ENCODE peak calls at places on chromosomes 1 and 21, in eight cellular contexts. Q is OCI-LY7; P is GM04503; B is tibial nerve; A is cardiac fibroblast; V is neural progenitor cell; C is HTR-8/SVneo; S is central memory CD8-positive, alpha-beta T cell. D is an unnamed sample.

GRCh38 chr21:37532868-37533780 is 166.6 kb downstream of the DYRK1A start:
- DNase-seq in Q (no peak), P (no peak), B (no peak), A (peak), V (no peak), C (peak), S (no peak), D (no peak)

GRCh38 chr1:167238713-167239112 is 18.0 kb downstream of the POU2F1 start:
- DNase-seq in Q (no peak), P (no peak), B (no peak), A (no peak), V (no peak), C (no peak), S (no peak), D (no peak)

GRCh38 chr1:110605901-110606783 is at the start of gene KCNA2:
- DNase-seq in Q (no peak), P (no peak), B (no peak), A (no peak), V (peak), C (peak), S (no peak), D (peak)

GRCh38 chr21:36504067-36505058 is 24.4 kb upstream of the CLDN14 start:
- DNase-seq in Q (peak), P (no peak), B (peak), A (peak), V (peak), C (peak), S (no peak), D (no peak)

GRCh38 chr1:235138821-235139220 is 10.2 kb upstream of the TOMM20 start:
- DNase-seq in Q (no peak), P (no peak), B (no peak), A (no peak), V (no peak), C (no peak), S (no peak), D (no peak)

GRCh38 chr21:45502006-45502345 is 40.3 kb downstream of the SLC19A1 start:
- DNase-seq in Q (no peak), P (no peak), B (no peak), A (no peak), V (no peak), C (no peak), S (no peak), D (no peak)

GRCh38 chr21:26572668-26573381 is at the start of gene CYYR1:
- DNase-seq in Q (no peak), P (no peak), B (no peak), A (peak), V (peak), C (no peak), S (no peak), D (peak)

GRCh38 chr1:22252248-22252647 is 109.4 kb upstream of the WNT4 start:
- DNase-seq in Q (no peak), P (no peak), B (no peak), A (no peak), V (no peak), C (no peak), S (no peak), D (no peak)

GRCh38 chr1:220301630-220302029 is 29.4 kb upstream of the RAB3GAP2 start:
- DNase-seq in Q (no peak), P (no peak), B (no peak), A (no peak), V (no peak), C (no peak), S (no peak), D (no peak)

GRCh38 chr1:181028241-181029014 is 5.4 kb upstream of the MR1 start:
- DNase-seq in Q (no peak), P (peak), B (no peak), A (peak), V (no peak), C (no peak), S (no peak), D (no peak)

GRCh38 chr1:184843732-184844495 is 89.3 kb upstream of the EDEM3 start:
- DNase-seq in Q (no peak), P (no peak), B (no peak), A (no peak), V (no peak), C (no peak), S (peak), D (no peak)

GRCh38 chr1:17892851-17893250 is 137.7 kb downstream of the ACTL8 start:
- DNase-seq in Q (no peak), P (no peak), B (no peak), A (no peak), V (no peak), C (no peak), S (no peak), D (no peak)

GRCh38 chr1:182974792-182975191 is 21.8 kb upstream of the SHCBP1L start:
- DNase-seq in Q (no peak), P (no peak), B (no peak), A (no peak), V (peak), C (no peak), S (no peak), D (no peak)

GRCh38 chr1:19688041-19688842 is 23.6 kb downstream of the HTR6 start:
- DNase-seq in Q (no peak), P (no peak), B (no peak), A (no peak), V (no peak), C (no peak), S (no peak), D (no peak)

GRCh38 chr21:38660333-38661295 is 145.1 kb upstream of the ETS2 start:
- DNase-seq in Q (no peak), P (no peak), B (no peak), A (no peak), V (peak), C (no peak), S (no peak), D (peak)

GRCh38 chr1:112956503-112957132 is 622 bp upstream of the SLC16A1 start:
- DNase-seq in Q (peak), P (no peak), B (peak), A (no peak), V (peak), C (no peak), S (peak), D (peak)

GRCh38 chr1:161131721-161132409 is 602 bp downstream of the DEDD start:
- DNase-seq in Q (no peak), P (no peak), B (peak), A (peak), V (peak), C (no peak), S (no peak), D (peak)

GRCh38 chr1:84620720-84621313 is 46.6 kb upstream of the CTBS start:
- DNase-seq in Q (peak), P (no peak), B (peak), A (peak), V (peak), C (peak), S (peak), D (peak)

GRCh38 chr1:164983023-164983650 is 373.4 kb downstream of the LMX1A start:
- DNase-seq in Q (no peak), P (no peak), B (no peak), A (no peak), V (peak), C (no peak), S (no peak), D (no peak)

GRCh38 chr1:189708674-189709073 is 769.0 kb downstream of the BRINP3 start:
- DNase-seq in Q (no peak), P (no peak), B (no peak), A (no peak), V (peak), C (peak), S (no peak), D (peak)

GRCh38 chr1:119686661-119687060 is 25.1 kb upstream of the PHGDH start:
- DNase-seq in Q (no peak), P (no peak), B (no peak), A (no peak), V (no peak), C (no peak), S (no peak), D (no peak)

GRCh38 chr1:209485759-209486158 is 97.8 kb upstream of the CAMK1G start:
- DNase-seq in Q (no peak), P (no peak), B (no peak), A (no peak), V (no peak), C (no peak), S (no peak), D (no peak)

GRCh38 chr21:18603246-18603645 is 199.7 kb upstream of the TMPRSS15 start:
- DNase-seq in Q (no peak), P (no peak), B (no peak), A (no peak), V (no peak), C (no peak), S (no peak), D (no peak)

GRCh38 chr21:41207401-41208388 is 39.7 kb downstream of the BACE2 start:
- DNase-seq in Q (no peak), P (peak), B (peak), A (peak), V (no peak), C (no peak), S (no peak), D (no peak)

GRCh38 chr1:211724711-211725196 is 49.3 kb upstream of the NEK2 start:
- DNase-seq in Q (no peak), P (no peak), B (no peak), A (no peak), V (peak), C (no peak), S (no peak), D (no peak)

GRCh38 chr1:111283838-111284237 is 6.8 kb upstream of the CHIA start:
- DNase-seq in Q (no peak), P (no peak), B (no peak), A (no peak), V (no peak), C (no peak), S (no peak), D (no peak)

GRCh38 chr1:61352845-61353435 is 270.6 kb downstream of the NFIA start:
- DNase-seq in Q (no peak), P (no peak), B (no peak), A (no peak), V (no peak), C (no peak), S (no peak), D (no peak)

GRCh38 chr1:244041475-244042100 is 9.5 kb upstream of the ZBTB18 start:
- DNase-seq in Q (no peak), P (no peak), B (no peak), A (no peak), V (no peak), C (no peak), S (no peak), D (no peak)

GRCh38 chr1:234776875-234777849 is 167.2 kb upstream of the IRF2BP2 start:
- DNase-seq in Q (no peak), P (no peak), B (no peak), A (no peak), V (peak), C (no peak), S (no peak), D (no peak)

GRCh38 chr1:41394918-41395598 is 33.8 kb downstream of the FOXO6 start:
- DNase-seq in Q (no peak), P (no peak), B (no peak), A (no peak), V (peak), C (no peak), S (no peak), D (peak)

GRCh38 chr1:86380257-86380861 is 15.8 kb downstream of the ODF2L start:
- DNase-seq in Q (peak), P (no peak), B (no peak), A (peak), V (peak), C (peak), S (no peak), D (peak)

GRCh38 chr1:78229344-78229743 is 183.6 kb downstream of the GIPC2 start:
- DNase-seq in Q (no peak), P (peak), B (peak), A (peak), V (no peak), C (peak), S (no peak), D (no peak)

GRCh38 chr1:113835686-113836290 is 23.5 kb upstream of the RSBN1 start:
- DNase-seq in Q (peak), P (no peak), B (peak), A (peak), V (peak), C (no peak), S (no peak), D (peak)

GRCh38 chr1:172002725-172003345 is 161.5 kb downstream of the DNM3 start:
- DNase-seq in Q (peak), P (no peak), B (peak), A (peak), V (peak), C (peak), S (no peak), D (peak)

GRCh38 chr1:117321680-117322609 is 45.3 kb upstream of the MAN1A2 start:
- DNase-seq in Q (no peak), P (no peak), B (no peak), A (no peak), V (no peak), C (no peak), S (no peak), D (no peak)

GRCh38 chr1:102595106-102595505 is 513.2 kb downstream of the COL11A1 start:
- DNase-seq in Q (no peak), P (no peak), B (no peak), A (no peak), V (no peak), C (no peak), S (no peak), D (no peak)

GRCh38 chr1:200919386-200919785 is 24.7 kb downstream of the INAVA start:
- DNase-seq in Q (no peak), P (no peak), B (no peak), A (no peak), V (no peak), C (no peak), S (no peak), D (no peak)

D was measured in D341Med.